ENCODE peak calls at places on chromosome 16, in seven cellular contexts. E is GM12865, Q is IMR-90, K is lower leg skin, G is heart right ventricle, T is mucosa of descending colon, H is AG09309. Y is an unnamed sample.

GRCh38 chr16:78503501-78504110 is 404.2 kb downstream of the WWOX start:
- DNase-seq in E (peak), Q (peak), K (no peak), G (no peak), T (no peak), H (no peak), Y (peak)

GRCh38 chr16:590165-590874 is 454 bp downstream of the RAB40C start:
- DNase-seq in E (no peak), Q (peak), K (peak), G (peak), T (no peak), H (no peak), Y (peak)

GRCh38 chr16:17377360-17378324 is 93.1 kb downstream of the XYLT1 start:
- DNase-seq in E (peak), Q (no peak), K (no peak), G (no peak), T (no peak), H (no peak), Y (peak)

GRCh38 chr16:19210968-19211367 is 42.9 kb downstream of the SYT17 start:
- DNase-seq in E (peak), Q (no peak), K (no peak), G (no peak), T (no peak), H (no peak), Y (no peak)

GRCh38 chr16:10980811-10981210 is 36.4 kb downstream of the CLEC16A start:
- DNase-seq in E (no peak), Q (no peak), K (no peak), G (no peak), T (no peak), H (no peak), Y (no peak)

GRCh38 chr16:83136924-83137323 is 510.2 kb downstream of the CDH13 start:
- DNase-seq in E (no peak), Q (no peak), K (no peak), G (no peak), T (no peak), H (no peak), Y (no peak)

GRCh38 chr16:9004183-9004582 is 40.5 kb upstream of the USP7 start:
- DNase-seq in E (no peak), Q (no peak), K (no peak), G (no peak), T (no peak), H (no peak), Y (no peak)

GRCh38 chr16:8096211-8096610 is 494.1 kb downstream of the TMEM114 start:
- DNase-seq in E (no peak), Q (no peak), K (no peak), G (no peak), T (no peak), H (no peak), Y (no peak)

GRCh38 chr16:23196577-23196976 is 14.0 kb downstream of the SCNN1G start:
- DNase-seq in E (no peak), Q (no peak), K (no peak), G (no peak), T (no peak), H (no peak), Y (no peak)

GRCh38 chr16:66603537-66604375 is 748 bp upstream of the CMTM3 start:
- DNase-seq in E (peak), Q (peak), K (peak), G (peak), T (peak), H (no peak), Y (peak)

GRCh38 chr16:65388592-65388991 is 266.7 kb upstream of the CDH11 start:
- DNase-seq in E (no peak), Q (peak), K (no peak), G (no peak), T (no peak), H (peak), Y (peak)

GRCh38 chr16:79658301-79659001 is 57.9 kb upstream of the MAF start:
- DNase-seq in E (no peak), Q (peak), K (peak), G (no peak), T (no peak), H (peak), Y (peak)

DNA sequence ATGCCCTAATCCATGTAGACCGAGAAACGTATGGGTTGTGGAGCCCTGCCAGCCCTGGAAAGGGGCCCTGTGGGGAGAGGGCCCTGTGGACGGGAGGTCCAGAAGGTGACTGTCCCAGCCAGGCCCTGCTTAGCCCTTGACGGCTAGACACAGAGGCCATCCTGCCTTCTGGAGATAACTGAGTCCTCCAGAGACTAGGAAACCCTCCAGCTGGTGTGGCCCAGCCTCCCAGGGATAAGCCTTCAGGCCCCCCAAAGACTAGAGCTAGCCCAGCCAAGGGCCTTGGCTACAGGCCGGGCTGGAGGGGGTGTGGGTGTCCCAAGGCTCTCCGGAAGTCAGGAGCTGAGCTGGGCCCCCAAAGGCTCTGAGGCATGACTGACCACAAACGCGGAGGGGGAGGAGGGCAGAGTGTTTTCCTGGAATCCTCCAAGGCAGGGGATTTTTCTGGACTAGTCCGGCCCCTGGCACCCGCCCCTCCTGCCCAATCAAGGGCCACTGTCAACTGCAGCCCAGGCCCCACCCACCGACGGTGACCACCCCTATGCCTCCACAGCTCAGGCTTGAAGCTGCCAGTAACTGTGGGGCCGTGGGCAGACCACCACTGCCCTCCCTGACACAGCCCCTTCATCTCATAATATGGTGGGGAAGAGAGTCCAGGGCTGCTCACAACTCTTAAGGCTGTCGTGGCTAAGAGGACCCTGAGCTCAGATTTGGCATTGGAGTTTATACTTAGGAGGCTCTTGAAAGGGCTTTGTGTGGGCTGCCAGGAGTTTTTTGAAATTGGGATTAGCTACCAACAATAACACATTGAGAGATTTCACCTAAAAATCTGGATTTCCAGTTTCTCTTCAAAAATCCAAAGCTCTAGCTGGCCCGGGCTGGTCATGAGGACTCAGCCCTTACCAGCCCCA is 823 bp upstream of the VASN start:
- DNase-seq in E (no peak), Q (peak), K (peak), G (peak), T (peak), H (peak), Y (peak)
- H3K4me3 ChIP-seq in E (no peak), Q (peak), K (no peak), G (peak), T (no peak), H (peak), Y (peak)

GRCh38 chr16:81604960-81605383 is 160.4 kb downstream of the CMIP start:
- DNase-seq in E (no peak), Q (peak), K (no peak), G (no peak), T (no peak), H (no peak), Y (peak)
- H3K4me3 ChIP-seq in E (no peak), Q (no peak), K (no peak), G (no peak), T (no peak), H (no peak), Y (no peak)

DNA sequence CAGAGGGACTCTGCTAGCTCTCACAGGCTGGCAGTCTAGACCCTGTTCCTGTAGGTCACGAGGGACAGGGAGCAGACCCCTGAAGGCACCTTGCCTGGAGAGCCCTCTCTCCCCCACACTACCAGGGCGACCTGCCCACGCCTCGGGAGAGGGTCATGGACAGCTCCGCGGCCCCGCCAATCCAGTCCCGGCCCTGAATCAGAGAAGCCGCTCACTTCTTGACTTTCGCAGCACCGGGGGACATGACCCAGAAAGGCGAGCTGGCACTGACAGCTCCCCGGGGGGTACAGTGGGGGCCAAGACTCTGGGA is 5.1 kb downstream of the KIFC3 start:
- DNase-seq in E (no peak), Q (no peak), K (no peak), G (no peak), T (no peak), H (no peak), Y (no peak)
- H3K4me3 ChIP-seq in E (no peak), Q (no peak), K (no peak), G (no peak), T (no peak), H (no peak), Y (no peak)

DNA sequence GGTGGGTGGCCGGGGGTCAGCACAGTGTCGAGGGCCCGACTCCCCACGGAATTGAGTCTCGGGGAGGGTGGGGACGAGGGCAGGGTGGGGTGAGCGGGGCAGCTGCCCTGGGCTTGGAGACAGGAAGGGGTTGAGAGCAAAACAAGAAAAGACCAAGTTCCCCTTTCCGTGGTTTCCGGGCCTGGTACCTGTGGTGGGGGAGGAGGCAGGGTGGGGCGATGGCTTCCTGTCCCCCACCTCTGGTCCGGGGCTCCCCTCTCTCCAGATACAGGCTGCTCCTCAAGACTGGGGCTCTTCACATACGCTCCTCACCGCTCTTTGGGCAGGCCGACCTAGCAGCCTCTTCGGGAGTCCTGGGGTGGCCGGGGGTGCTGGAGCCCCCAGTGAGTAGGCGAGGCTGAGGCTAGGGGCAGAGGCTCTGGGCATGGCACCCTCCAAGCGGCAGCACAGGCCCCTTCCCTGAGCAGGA is 593 bp downstream of the CORO1A start:
- DNase-seq in E (peak), Q (no peak), K (peak), G (peak), T (peak), H (no peak), Y (no peak)
- H3K4me3 ChIP-seq in E (peak), Q (no peak), K (peak), G (peak), T (peak), H (peak), Y (peak)

DNA sequence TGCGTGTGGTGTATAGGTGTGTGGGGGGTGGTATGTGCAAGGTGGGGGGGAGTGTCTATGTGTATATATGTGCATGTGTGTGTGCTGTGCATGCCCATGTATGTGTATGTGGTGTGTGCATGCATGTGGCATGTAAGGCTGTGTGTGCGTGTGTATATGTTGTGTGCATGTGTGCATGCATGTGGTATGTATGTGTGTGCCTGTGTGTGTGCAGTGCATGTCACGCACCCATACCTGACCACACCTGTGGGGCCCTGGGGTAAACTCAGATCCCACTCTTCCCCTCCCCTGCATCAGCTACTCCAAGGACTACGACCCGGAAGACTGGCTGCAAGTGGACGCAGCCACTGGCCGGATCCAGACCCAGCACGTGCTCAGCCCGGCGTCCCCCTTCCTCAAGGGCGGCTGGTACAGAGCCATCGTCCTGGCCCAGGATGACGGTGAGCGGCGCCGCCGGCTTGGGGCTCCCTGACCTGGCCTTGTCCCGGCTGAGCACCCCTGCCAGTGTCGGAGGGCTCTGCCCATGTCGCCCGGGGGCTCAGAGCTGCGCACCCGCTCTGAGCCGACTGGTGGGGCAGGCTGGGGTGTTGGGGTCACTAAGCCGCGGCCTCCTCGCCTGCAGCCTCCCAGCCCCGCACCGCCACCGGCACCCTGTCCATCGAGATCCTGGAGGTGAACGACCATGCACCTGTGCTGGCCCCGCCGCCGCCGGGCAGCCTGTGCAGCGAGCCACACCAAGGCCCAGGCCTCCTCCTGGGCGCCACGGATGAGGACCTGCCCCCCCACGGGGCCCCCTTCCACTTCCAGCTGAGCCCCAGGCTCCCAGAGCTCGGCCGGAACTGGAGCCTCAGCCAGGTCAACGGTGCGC is 9.1 kb downstream of the SLC22A31 start:
- DNase-seq in E (no peak), Q (no peak), K (no peak), G (peak), T (peak), H (no peak), Y (no peak)
- H3K4me3 ChIP-seq in E (no peak), Q (no peak), K (no peak), G (no peak), T (no peak), H (no peak), Y (no peak)

DNA sequence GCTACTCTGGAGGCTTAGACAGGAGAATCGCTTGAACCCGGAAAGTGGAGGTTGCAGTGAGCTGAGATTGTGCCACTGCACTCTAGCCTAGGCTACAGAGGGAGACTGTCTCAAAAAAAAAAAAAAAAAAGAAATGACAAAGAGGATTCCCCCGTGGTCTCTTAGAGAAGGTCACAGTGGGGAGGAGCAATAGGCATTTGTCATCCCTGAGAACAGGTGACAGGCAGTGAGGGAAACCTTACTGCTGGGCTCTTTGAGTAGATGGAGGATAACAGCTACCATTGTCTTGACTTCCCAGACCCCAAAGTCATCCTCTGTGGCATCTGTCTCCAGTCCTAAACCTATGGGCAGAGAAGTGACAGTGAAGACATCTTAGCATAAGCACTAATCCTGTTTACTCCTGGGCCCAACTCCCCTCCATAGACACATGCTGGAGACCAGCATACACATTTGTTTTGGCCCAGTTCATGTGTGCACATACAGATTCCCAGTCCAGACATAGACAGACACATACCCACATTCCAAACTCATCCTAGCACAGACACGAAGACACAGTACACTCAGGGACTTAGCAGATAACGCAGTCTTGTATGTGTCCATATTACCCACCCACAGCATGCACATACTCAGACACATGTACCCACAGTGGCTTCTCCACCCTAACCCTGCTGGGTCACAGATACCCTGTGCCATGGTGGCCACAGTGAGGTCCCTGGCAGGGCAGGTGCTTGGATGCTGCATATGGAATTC is 2.7 kb downstream of the ESRP2 start:
- DNase-seq in E (no peak), Q (no peak), K (no peak), G (no peak), T (no peak), H (no peak), Y (no peak)
- H3K4me3 ChIP-seq in E (no peak), Q (no peak), K (no peak), G (no peak), T (no peak), H (no peak), Y (no peak)

GRCh38 chr16:76527244-76527643 is 250.0 kb downstream of the CNTNAP4 start:
- DNase-seq in E (no peak), Q (no peak), K (no peak), G (no peak), T (no peak), H (no peak), Y (no peak)
- H3K4me3 ChIP-seq in E (no peak), Q (no peak), K (no peak), G (no peak), T (no peak), H (no peak), Y (no peak)

GRCh38 chr16:81797443-81797842 is 18.4 kb downstream of the PLCG2 start:
- DNase-seq in E (peak), Q (no peak), K (no peak), G (no peak), T (no peak), H (no peak), Y (no peak)

GRCh38 chr16:81798311-81799137 is 19.4 kb downstream of the PLCG2 start:
- DNase-seq in E (peak), Q (no peak), K (no peak), G (no peak), T (no peak), H (no peak), Y (no peak)

GRCh38 chr16:81796585-81797346 is 17.7 kb downstream of the PLCG2 start:
- DNase-seq in E (peak), Q (no peak), K (no peak), G (no peak), T (no peak), H (no peak), Y (no peak)

GRCh38 chr16:81795193-81795592 is 16.1 kb downstream of the PLCG2 start:
- DNase-seq in E (no peak), Q (no peak), K (no peak), G (no peak), T (no peak), H (no peak), Y (no peak)

DNA sequence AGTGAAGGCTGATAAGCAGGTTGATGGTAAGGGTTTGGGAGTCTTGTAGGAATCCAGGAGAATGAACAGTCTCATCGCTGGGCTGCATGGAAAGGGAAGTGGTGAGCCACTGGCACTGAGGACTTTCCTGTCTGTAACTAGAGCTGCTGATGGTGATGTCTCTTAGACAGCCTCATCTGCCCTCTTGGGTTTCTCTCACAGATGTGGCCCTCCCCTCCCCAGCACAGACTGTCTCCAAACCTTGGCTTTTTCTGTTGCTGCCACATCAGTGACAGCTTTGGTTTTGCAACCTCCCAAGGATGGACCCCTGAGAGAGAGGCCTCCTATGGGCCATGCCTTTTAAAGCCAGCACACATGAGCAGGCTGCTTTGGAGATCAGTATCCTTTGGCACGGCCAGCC is 16.9 kb downstream of the PLCG2 start:
- DNase-seq in E (peak), Q (no peak), K (no peak), G (no peak), T (no peak), H (no peak), Y (no peak)
- H3K4me3 ChIP-seq in E (no peak), Q (no peak), K (no peak), G (no peak), T (no peak), H (no peak), Y (no peak)

GRCh38 chr16:53417976-53418375 is 16.3 kb upstream of the RBL2 start:
- DNase-seq in E (no peak), Q (no peak), K (no peak), G (no peak), T (no peak), H (no peak), Y (no peak)

GRCh38 chr16:53414381-53414780 is 19.9 kb upstream of the RBL2 start:
- DNase-seq in E (no peak), Q (no peak), K (no peak), G (no peak), T (no peak), H (no peak), Y (no peak)

GRCh38 chr16:53415504-53415903 is 18.8 kb upstream of the RBL2 start:
- DNase-seq in E (no peak), Q (no peak), K (no peak), G (no peak), T (no peak), H (no peak), Y (no peak)

GRCh38 chr16:53413864-53414263 is 20.4 kb upstream of the RBL2 start:
- DNase-seq in E (no peak), Q (no peak), K (peak), G (no peak), T (no peak), H (no peak), Y (no peak)

DNA sequence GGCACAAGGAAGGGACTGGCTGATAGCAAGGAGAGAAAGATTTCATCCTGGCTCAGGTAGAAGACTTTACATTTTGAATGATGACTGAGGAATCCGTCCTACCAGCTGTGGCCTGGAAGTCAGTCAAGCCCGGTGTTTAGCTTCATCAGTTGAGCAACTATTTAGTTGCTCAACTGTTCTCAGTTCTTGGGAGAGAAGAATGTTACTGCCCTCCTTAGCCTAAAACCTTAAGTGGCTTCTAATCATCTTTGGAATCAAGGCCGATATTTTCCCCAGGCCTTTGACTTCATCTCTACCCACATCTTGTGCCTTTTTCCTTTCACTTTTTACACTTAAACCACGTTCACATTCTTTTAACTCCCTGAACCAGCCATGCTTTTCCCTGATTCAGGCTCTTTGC is 17.3 kb upstream of the RBL2 start:
- DNase-seq in E (no peak), Q (peak), K (no peak), G (no peak), T (no peak), H (peak), Y (peak)
- H3K4me3 ChIP-seq in E (no peak), Q (no peak), K (no peak), G (no peak), T (no peak), H (no peak), Y (no peak)

Y was measured in fibroblast of the aortic adventitia.